ENCODE peak calls at places on chromosomes 16 and 17, in four cellular contexts. D, Z, H and A are unnamed samples.

GRCh38 chr17:82434216-82434565 is 15.8 kb upstream of the OGFOD3 start:
- DNase-seq in H (no peak), Z (no peak), D (no peak), A (no peak)

GRCh38 chr17:65593092-65593869 is 31.8 kb upstream of the AXIN2 start:
- DNase-seq in H (no peak), Z (no peak), D (no peak), A (no peak)

GRCh38 chr17:21756856-21757619 is 64.7 kb downstream of the KCNJ18 start:
- DNase-seq in H (no peak), D (no peak), Z (no peak), A (no peak)

GRCh38 chr17:49610883-49611584 is 35.4 kb downstream of the NXPH3 start:
- DNase-seq in Z (no peak), H (no peak), D (no peak), A (no peak)

GRCh38 chr17:46264456-46265198 is 30.3 kb upstream of the LRRC37A start:
- DNase-seq in Z (no peak), H (peak), D (no peak), A (no peak)

GRCh38 chr16:85390511-85391174 is 222.5 kb upstream of the GSE1 start:
- DNase-seq in Z (no peak), H (peak), D (peak), A (peak)

GRCh38 chr16:19890901-19891300 is 6.3 kb upstream of the GPRC5B start:
- DNase-seq in H (no peak), Z (no peak), D (no peak), A (no peak)

GRCh38 chr17:47959825-47960655 is 2.4 kb upstream of the PRR15L start:
- DNase-seq in Z (no peak), H (no peak), D (no peak), A (no peak)

GRCh38 chr16:23368469-23368868 is 66.4 kb downstream of the SCNN1B start:
- DNase-seq in D (no peak), Z (no peak), H (peak), A (no peak)

GRCh38 chr17:68821860-68822693 is 133.1 kb downstream of the ABCA8 start:
- DNase-seq in H (peak), Z (no peak), D (no peak), A (no peak)

GRCh38 chr16:89318871-89319627 is 101.5 kb downstream of the ZNF778 start:
- DNase-seq in H (no peak), Z (no peak), D (no peak), A (no peak)

GRCh38 chr16:13956635-13957196 is 36.8 kb downstream of the ERCC4 start:
- DNase-seq in Z (peak), H (no peak), D (no peak), A (no peak)

GRCh38 chr17:4301066-4301465 is 37.3 kb upstream of the ANKFY1 start:
- DNase-seq in Z (no peak), H (no peak), D (no peak), A (no peak)

GRCh38 chr17:34623856-34624766 is 44.7 kb downstream of the TMEM132E start:
- DNase-seq in Z (no peak), D (no peak), H (no peak), A (no peak)

GRCh38 chr16:83200005-83200779 is 573.4 kb downstream of the CDH13 start:
- DNase-seq in D (no peak), H (peak), Z (no peak), A (no peak)

GRCh38 chr17:33474789-33475188 is 181.7 kb upstream of the ASIC2 start:
- DNase-seq in H (no peak), Z (no peak), D (peak), A (no peak)

GRCh38 chr16:10317425-10318001 is 68.3 kb upstream of the ATF7IP2 start:
- DNase-seq in Z (no peak), D (no peak), H (no peak), A (no peak)

GRCh38 chr17:69142473-69142802 is 743 bp upstream of the ABCA6 start:
- DNase-seq in Z (no peak), D (no peak), H (peak), A (no peak)

GRCh38 chr17:15944720-15945492 is at the start of gene ADORA2B:
- DNase-seq in H (peak), D (peak), Z (no peak), A (peak)

GRCh38 chr17:73283841-73284282 is 22.2 kb upstream of the CPSF4L start:
- DNase-seq in Z (no peak), D (no peak), H (no peak), A (no peak)

GRCh38 chr16:80719573-80719972 is 84.8 kb downstream of the CDYL2 start:
- DNase-seq in Z (no peak), D (no peak), H (no peak), A (no peak)
- TF ChIP-seq BHLHE40 in Z (no peak), D (no peak), H (no peak), A (no peak)

GRCh38 chr17:59257101-59257500 is 36.8 kb downstream of the GDPD1 start:
- DNase-seq in H (no peak), Z (no peak), D (no peak), A (no peak)
- TF ChIP-seq BHLHE40 in H (no peak), Z (no peak), D (no peak), A (no peak)

DNA sequence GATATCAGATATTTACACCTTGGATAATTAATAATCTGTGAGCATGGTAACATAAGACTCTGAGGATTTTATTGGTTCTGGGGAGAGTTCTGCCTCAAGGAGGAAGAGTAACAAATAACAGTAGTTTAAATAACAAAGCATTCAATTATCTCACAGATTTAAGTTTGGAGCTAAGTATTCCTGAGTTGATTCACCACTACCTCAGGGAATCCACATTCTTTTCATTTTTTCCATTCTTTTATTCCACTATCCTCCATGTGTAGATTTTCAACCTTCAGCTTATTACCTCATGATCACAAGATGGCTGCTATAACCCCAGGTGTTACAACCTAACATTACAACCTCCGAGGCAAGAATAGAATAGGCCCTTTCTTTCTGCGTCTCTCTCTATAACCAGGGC is 252.2 kb upstream of the TOX3 start:
- DNase-seq in Z (no peak), H (no peak), D (no peak), A (no peak)
- TF ChIP-seq BHLHE40 in Z (no peak), H (no peak), D (no peak), A (no peak)

GRCh38 chr17:43814714-43815113 is 18.2 kb downstream of the MPP3 start:
- DNase-seq in H (peak), Z (no peak), D (no peak), A (no peak)
- TF ChIP-seq BHLHE40 in H (no peak), Z (no peak), D (no peak), A (no peak)

GRCh38 chr17:58706351-58707140 is 14.1 kb downstream of the RAD51C start:
- DNase-seq in D (no peak), Z (peak), H (no peak), A (no peak)

DNA sequence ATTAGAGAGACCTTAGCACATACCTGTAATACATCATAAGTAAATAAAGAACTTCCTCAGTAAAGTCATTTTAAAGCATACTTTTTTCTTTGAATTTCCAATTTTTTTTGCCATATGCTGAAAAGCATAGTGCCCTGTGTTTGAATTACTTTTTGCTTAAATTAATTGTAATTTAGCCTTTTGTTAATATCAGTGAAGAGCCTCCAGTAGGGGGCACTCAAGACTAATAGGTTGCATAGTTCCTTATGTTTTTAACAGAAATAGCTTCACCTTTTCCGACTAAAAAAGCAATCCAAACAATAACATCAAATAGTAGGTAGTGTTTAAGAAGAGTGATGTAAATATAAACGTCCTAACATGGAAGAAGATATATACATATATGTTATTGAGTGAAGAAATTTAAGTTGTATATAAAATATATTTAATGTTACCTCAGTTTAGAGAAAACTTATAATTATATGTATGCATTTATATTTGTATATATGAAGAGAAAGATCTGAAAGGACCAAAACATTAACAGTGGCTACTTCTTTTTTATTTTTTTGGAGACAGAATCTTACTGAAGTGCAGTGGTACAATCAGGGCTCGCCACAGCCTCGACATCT is 18.6 kb downstream of the RAD51C start:
- DNase-seq in D (peak), Z (no peak), H (peak), A (peak)
- TF ChIP-seq BHLHE40 in D (no peak), Z (no peak), H (no peak), A (no peak)

DNA sequence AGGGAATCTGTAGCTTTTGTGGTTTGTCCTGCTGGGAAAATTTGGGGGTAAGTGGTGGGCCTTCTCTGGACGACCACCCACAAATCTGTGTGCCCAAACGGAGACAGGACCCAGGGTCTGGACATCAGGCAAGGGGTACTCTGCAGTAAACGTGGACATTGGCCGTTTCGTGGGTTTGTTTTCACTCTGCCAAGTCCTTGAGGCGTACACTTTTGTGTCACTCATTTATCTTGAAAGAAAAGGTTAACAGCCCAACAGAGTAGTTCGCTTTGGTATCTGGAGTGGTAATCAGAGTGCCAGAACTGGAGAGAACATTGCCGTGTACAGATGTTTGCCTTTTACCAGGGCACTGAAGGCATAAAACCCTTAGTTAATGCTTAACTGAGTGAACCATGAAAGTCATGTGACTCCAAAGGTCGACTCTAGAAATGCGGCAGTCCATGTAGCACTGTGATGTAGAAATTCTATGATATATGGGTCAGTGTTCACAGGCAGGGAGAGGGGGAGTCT is 15.4 kb downstream of the NAA60 start:
- DNase-seq in D (no peak), Z (no peak), H (peak), A (no peak)
- TF ChIP-seq BHLHE40 in D (no peak), Z (peak), H (no peak), A (no peak)

DNA sequence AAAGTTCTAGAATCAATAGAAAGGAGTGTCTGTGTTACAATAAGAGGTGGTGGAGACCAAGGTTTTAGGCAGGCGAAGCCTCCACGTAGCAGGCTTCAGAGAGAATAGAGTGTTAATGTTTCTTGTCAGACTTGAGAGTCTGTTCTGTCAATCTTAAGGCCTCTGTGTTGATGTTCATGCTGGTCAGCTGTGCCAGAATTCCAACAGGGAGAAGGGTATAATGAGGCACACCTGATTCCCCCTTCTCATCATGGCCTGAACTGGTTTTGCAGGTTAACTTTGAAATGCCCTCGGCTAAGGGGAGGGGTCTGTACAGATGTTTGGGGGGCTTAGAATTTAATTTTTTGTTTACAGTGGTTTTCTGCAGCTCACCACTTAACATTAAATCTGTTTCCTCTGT is 46.0 kb downstream of the RNF112 start:
- DNase-seq in H (no peak), Z (no peak), D (no peak), A (no peak)
- TF ChIP-seq BHLHE40 in H (no peak), Z (no peak), D (no peak), A (no peak)

GRCh38 chr17:44850612-44851011 is 2.9 kb downstream of the HIGD1B start:
- DNase-seq in D (no peak), H (no peak), Z (no peak), A (no peak)
- TF ChIP-seq BHLHE40 in D (no peak), H (no peak), Z (no peak), A (no peak)

GRCh38 chr16:4298761-4299522 is 16.9 kb upstream of the GLIS2 start:
- DNase-seq in H (peak), D (peak), Z (no peak), A (no peak)
- TF ChIP-seq BHLHE40 in H (no peak), D (no peak), Z (no peak), A (no peak)

GRCh38 chr17:29124135-29124930 is 55.9 kb downstream of the MYO18A start:
- DNase-seq in D (peak), Z (no peak), H (peak), A (peak)
- TF ChIP-seq BHLHE40 in D (no peak), Z (no peak), H (no peak), A (no peak)